ENCODE peak calls at places on chromosomes 7 and 10, in ten cellular contexts. One of them, this sample, is unnamed.

GRCh38 chr10:88117227-88117626 is 253.8 kb downstream of the PTEN start:
- DNase-seq in cardiac muscle cell: no peak
- DNase-seq in dorsolateral prefrontal cortex: no peak
- DNase-seq in fibroblast of pulmonary artery: no peak
- DNase-seq in AG10803: no peak
- DNase-seq in bronchial epithelial cell: no peak
- DNase-seq in endothelial cell: no peak
- DNase-seq in GM13977: no peak
- DNase-seq in Peyer's patch: no peak
- DNase-seq in CD4-positive, alpha-beta T cell: no peak
- DNase-seq in this sample: no peak

GRCh38 chr10:57694956-57695605 is 572.6 kb downstream of the IPMK start:
- DNase-seq in dorsolateral prefrontal cortex: no peak
- DNase-seq in bronchial epithelial cell: peak
- DNase-seq in CD4-positive, alpha-beta T cell: no peak
- DNase-seq in AG10803: peak
- DNase-seq in endothelial cell: no peak
- DNase-seq in Peyer's patch: no peak
- DNase-seq in cardiac muscle cell: no peak
- DNase-seq in fibroblast of pulmonary artery: no peak
- DNase-seq in GM13977: no peak
- DNase-seq in this sample: no peak

GRCh38 chr7:4144171-4144701 is 537.9 kb upstream of the FOXK1 start:
- DNase-seq in GM13977: no peak
- DNase-seq in endothelial cell: no peak
- DNase-seq in Peyer's patch: no peak
- DNase-seq in CD4-positive, alpha-beta T cell: no peak
- DNase-seq in bronchial epithelial cell: no peak
- DNase-seq in AG10803: no peak
- DNase-seq in cardiac muscle cell: no peak
- DNase-seq in fibroblast of pulmonary artery: no peak
- DNase-seq in dorsolateral prefrontal cortex: no peak
- DNase-seq in this sample: no peak

GRCh38 chr7:129947001-129947400 is 5.8 kb downstream of the UBE2H start:
- DNase-seq in dorsolateral prefrontal cortex: no peak
- DNase-seq in GM13977: no peak
- DNase-seq in fibroblast of pulmonary artery: no peak
- DNase-seq in bronchial epithelial cell: no peak
- DNase-seq in cardiac muscle cell: no peak
- DNase-seq in endothelial cell: no peak
- DNase-seq in AG10803: peak
- DNase-seq in Peyer's patch: no peak
- DNase-seq in CD4-positive, alpha-beta T cell: no peak
- DNase-seq in this sample: no peak

GRCh38 chr10:103613616-103614015 is 120.1 kb downstream of the NEURL1 start:
- DNase-seq in bronchial epithelial cell: no peak
- DNase-seq in cardiac muscle cell: no peak
- DNase-seq in endothelial cell: no peak
- DNase-seq in fibroblast of pulmonary artery: no peak
- DNase-seq in CD4-positive, alpha-beta T cell: no peak
- DNase-seq in dorsolateral prefrontal cortex: no peak
- DNase-seq in Peyer's patch: no peak
- DNase-seq in GM13977: no peak
- DNase-seq in AG10803: no peak
- DNase-seq in this sample: no peak

GRCh38 chr7:141097430-141097829 is 23.6 kb downstream of the TMEM178B start:
- DNase-seq in AG10803: no peak
- DNase-seq in cardiac muscle cell: no peak
- DNase-seq in CD4-positive, alpha-beta T cell: no peak
- DNase-seq in bronchial epithelial cell: no peak
- DNase-seq in dorsolateral prefrontal cortex: no peak
- DNase-seq in endothelial cell: peak
- DNase-seq in Peyer's patch: no peak
- DNase-seq in fibroblast of pulmonary artery: peak
- DNase-seq in GM13977: no peak
- DNase-seq in this sample: no peak

GRCh38 chr10:112675560-112676083 is 228.6 kb downstream of the VTI1A start:
- DNase-seq in CD4-positive, alpha-beta T cell: no peak
- DNase-seq in fibroblast of pulmonary artery: no peak
- DNase-seq in endothelial cell: no peak
- DNase-seq in AG10803: no peak
- DNase-seq in Peyer's patch: no peak
- DNase-seq in dorsolateral prefrontal cortex: no peak
- DNase-seq in bronchial epithelial cell: no peak
- DNase-seq in cardiac muscle cell: no peak
- DNase-seq in GM13977: no peak
- DNase-seq in this sample: no peak

GRCh38 chr7:20201380-20201779 is 15.8 kb downstream of the MACC1 start:
- DNase-seq in GM13977: peak
- DNase-seq in CD4-positive, alpha-beta T cell: no peak
- DNase-seq in AG10803: no peak
- DNase-seq in Peyer's patch: peak
- DNase-seq in bronchial epithelial cell: no peak
- DNase-seq in dorsolateral prefrontal cortex: no peak
- DNase-seq in endothelial cell: no peak
- DNase-seq in fibroblast of pulmonary artery: no peak
- DNase-seq in cardiac muscle cell: no peak
- DNase-seq in this sample: no peak

GRCh38 chr10:121167534-121168243 is 316.5 kb downstream of the WDR11 start:
- DNase-seq in Peyer's patch: no peak
- DNase-seq in endothelial cell: no peak
- DNase-seq in AG10803: no peak
- DNase-seq in GM13977: no peak
- DNase-seq in CD4-positive, alpha-beta T cell: no peak
- DNase-seq in dorsolateral prefrontal cortex: no peak
- DNase-seq in cardiac muscle cell: no peak
- DNase-seq in bronchial epithelial cell: peak
- DNase-seq in fibroblast of pulmonary artery: no peak
- DNase-seq in this sample: no peak

GRCh38 chr10:78390817-78391216 is 357.2 kb downstream of the RPS24 start:
- DNase-seq in CD4-positive, alpha-beta T cell: no peak
- DNase-seq in bronchial epithelial cell: no peak
- DNase-seq in cardiac muscle cell: no peak
- DNase-seq in AG10803: no peak
- DNase-seq in fibroblast of pulmonary artery: no peak
- DNase-seq in Peyer's patch: no peak
- DNase-seq in endothelial cell: no peak
- DNase-seq in dorsolateral prefrontal cortex: no peak
- DNase-seq in GM13977: no peak
- DNase-seq in this sample: no peak

GRCh38 chr10:70619271-70620019 is 16.9 kb upstream of the PRF1 start:
- DNase-seq in endothelial cell: no peak
- DNase-seq in CD4-positive, alpha-beta T cell: no peak
- DNase-seq in dorsolateral prefrontal cortex: no peak
- DNase-seq in cardiac muscle cell: peak
- DNase-seq in fibroblast of pulmonary artery: peak
- DNase-seq in Peyer's patch: no peak
- DNase-seq in bronchial epithelial cell: peak
- DNase-seq in GM13977: peak
- DNase-seq in AG10803: peak
- DNase-seq in this sample: no peak

GRCh38 chr10:128268015-128268722 is 141.9 kb upstream of the MKI67 start:
- DNase-seq in Peyer's patch: no peak
- DNase-seq in AG10803: no peak
- DNase-seq in CD4-positive, alpha-beta T cell: no peak
- DNase-seq in GM13977: peak
- DNase-seq in dorsolateral prefrontal cortex: no peak
- DNase-seq in endothelial cell: peak
- DNase-seq in bronchial epithelial cell: no peak
- DNase-seq in cardiac muscle cell: peak
- DNase-seq in fibroblast of pulmonary artery: peak
- DNase-seq in this sample: no peak

GRCh38 chr7:19522486-19522885 is 186.4 kb downstream of the POLR1F start:
- DNase-seq in bronchial epithelial cell: peak
- DNase-seq in cardiac muscle cell: peak
- DNase-seq in dorsolateral prefrontal cortex: no peak
- DNase-seq in CD4-positive, alpha-beta T cell: no peak
- DNase-seq in GM13977: no peak
- DNase-seq in AG10803: peak
- DNase-seq in Peyer's patch: no peak
- DNase-seq in fibroblast of pulmonary artery: peak
- DNase-seq in endothelial cell: no peak
- DNase-seq in this sample: no peak

GRCh38 chr10:3067045-3067858 is at the start of gene PFKP:
- DNase-seq in endothelial cell: peak
- DNase-seq in fibroblast of pulmonary artery: no peak
- DNase-seq in bronchial epithelial cell: no peak
- DNase-seq in dorsolateral prefrontal cortex: no peak
- DNase-seq in GM13977: peak
- DNase-seq in Peyer's patch: peak
- DNase-seq in CD4-positive, alpha-beta T cell: peak
- DNase-seq in AG10803: no peak
- DNase-seq in cardiac muscle cell: no peak
- DNase-seq in this sample: peak

GRCh38 chr7:117895271-117895670 is 22.0 kb upstream of the CTTNBP2 start:
- DNase-seq in GM13977: no peak
- DNase-seq in dorsolateral prefrontal cortex: no peak
- DNase-seq in AG10803: no peak
- DNase-seq in Peyer's patch: no peak
- DNase-seq in bronchial epithelial cell: no peak
- DNase-seq in endothelial cell: no peak
- DNase-seq in CD4-positive, alpha-beta T cell: no peak
- DNase-seq in fibroblast of pulmonary artery: no peak
- DNase-seq in cardiac muscle cell: no peak
- DNase-seq in this sample: no peak

GRCh38 chr10:130179640-130180039 is 43.4 kb downstream of the GLRX3 start:
- DNase-seq in endothelial cell: peak
- DNase-seq in fibroblast of pulmonary artery: peak
- DNase-seq in AG10803: peak
- DNase-seq in CD4-positive, alpha-beta T cell: peak
- DNase-seq in cardiac muscle cell: peak
- DNase-seq in bronchial epithelial cell: peak
- DNase-seq in GM13977: no peak
- DNase-seq in dorsolateral prefrontal cortex: no peak
- DNase-seq in Peyer's patch: no peak
- DNase-seq in this sample: no peak

GRCh38 chr10:89129850-89130396 is 77.2 kb downstream of the CH25H start:
- DNase-seq in Peyer's patch: no peak
- DNase-seq in CD4-positive, alpha-beta T cell: no peak
- DNase-seq in bronchial epithelial cell: peak
- DNase-seq in cardiac muscle cell: peak
- DNase-seq in dorsolateral prefrontal cortex: no peak
- DNase-seq in GM13977: no peak
- DNase-seq in AG10803: peak
- DNase-seq in fibroblast of pulmonary artery: no peak
- DNase-seq in endothelial cell: no peak
- DNase-seq in this sample: no peak

GRCh38 chr10:14773551-14774213 is 1.0 kb downstream of the FAM107B start:
- DNase-seq in Peyer's patch: no peak
- DNase-seq in GM13977: no peak
- DNase-seq in cardiac muscle cell: no peak
- DNase-seq in endothelial cell: no peak
- DNase-seq in dorsolateral prefrontal cortex: no peak
- DNase-seq in AG10803: no peak
- DNase-seq in fibroblast of pulmonary artery: no peak
- DNase-seq in CD4-positive, alpha-beta T cell: no peak
- DNase-seq in bronchial epithelial cell: no peak
- DNase-seq in this sample: no peak
- TF ChIP-seq CTCF in Peyer's patch: peak
- TF ChIP-seq CTCF in GM13977: no peak
- TF ChIP-seq CTCF in cardiac muscle cell: peak
- TF ChIP-seq CTCF in endothelial cell: peak
- TF ChIP-seq CTCF in dorsolateral prefrontal cortex: no peak
- TF ChIP-seq CTCF in AG10803: no peak
- TF ChIP-seq CTCF in fibroblast of pulmonary artery: no peak
- TF ChIP-seq CTCF in CD4-positive, alpha-beta T cell: no peak
- TF ChIP-seq CTCF in bronchial epithelial cell: no peak
- TF ChIP-seq CTCF in this sample: no peak

GRCh38 chr7:123641901-123642300 is 13.8 kb upstream of the LMOD2 start:
- DNase-seq in cardiac muscle cell: no peak
- DNase-seq in AG10803: no peak
- DNase-seq in CD4-positive, alpha-beta T cell: no peak
- DNase-seq in GM13977: no peak
- DNase-seq in bronchial epithelial cell: no peak
- DNase-seq in endothelial cell: no peak
- DNase-seq in dorsolateral prefrontal cortex: no peak
- DNase-seq in fibroblast of pulmonary artery: no peak
- DNase-seq in Peyer's patch: no peak
- DNase-seq in this sample: no peak
- TF ChIP-seq CTCF in cardiac muscle cell: no peak
- TF ChIP-seq CTCF in AG10803: no peak
- TF ChIP-seq CTCF in CD4-positive, alpha-beta T cell: no peak
- TF ChIP-seq CTCF in GM13977: no peak
- TF ChIP-seq CTCF in bronchial epithelial cell: no peak
- TF ChIP-seq CTCF in endothelial cell: no peak
- TF ChIP-seq CTCF in dorsolateral prefrontal cortex: no peak
- TF ChIP-seq CTCF in fibroblast of pulmonary artery: no peak
- TF ChIP-seq CTCF in Peyer's patch: no peak
- TF ChIP-seq CTCF in this sample: no peak

DNA sequence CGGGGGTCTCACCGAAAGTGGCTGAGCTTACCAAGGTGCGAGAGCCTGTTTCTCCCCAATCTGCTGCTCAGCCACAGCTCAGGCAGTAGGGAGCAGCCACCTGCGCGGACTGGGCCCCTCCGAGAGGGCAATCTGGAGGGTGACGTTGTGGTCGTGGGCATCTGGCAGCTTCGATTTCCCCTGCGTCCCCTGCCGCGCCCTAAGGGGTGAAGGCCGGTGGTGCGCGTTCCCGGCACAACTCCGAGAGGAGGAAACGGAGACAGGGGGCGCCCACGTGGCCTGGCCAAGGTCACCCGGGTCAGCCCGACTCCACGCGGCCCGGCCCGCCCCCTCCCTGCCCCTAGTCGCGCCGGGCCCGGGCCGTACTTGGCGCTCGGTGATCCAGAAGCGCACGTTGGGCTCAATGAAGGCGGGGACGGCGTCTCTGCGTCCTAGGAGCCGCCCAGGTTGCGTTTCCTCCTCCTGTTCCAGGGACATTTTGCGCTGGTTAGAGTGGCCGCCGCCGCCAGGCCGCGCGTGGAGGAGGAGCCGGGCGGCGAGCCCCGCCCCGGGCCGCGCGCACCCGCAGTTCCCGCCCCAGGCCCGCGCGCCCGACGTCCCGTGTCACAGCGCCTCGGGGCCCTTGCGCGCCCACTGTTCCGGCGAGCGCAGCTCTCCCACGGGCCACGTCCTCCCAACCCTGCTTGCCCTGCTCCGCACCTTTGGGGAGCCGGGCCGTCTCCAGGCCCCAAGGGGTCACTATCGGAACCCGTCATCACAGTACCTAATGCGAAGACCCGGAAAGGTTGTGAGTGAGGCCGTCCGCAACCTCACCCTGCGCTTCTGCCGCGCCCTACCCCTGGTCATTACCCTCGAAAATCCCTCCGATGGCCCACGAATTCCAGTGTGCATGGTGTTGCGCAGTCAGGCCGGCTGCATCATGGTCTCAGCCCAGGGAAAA is at the start of gene SFXN4:
- DNase-seq in Peyer's patch: peak
- DNase-seq in dorsolateral prefrontal cortex: peak
- DNase-seq in GM13977: peak
- DNase-seq in fibroblast of pulmonary artery: peak
- DNase-seq in CD4-positive, alpha-beta T cell: peak
- DNase-seq in bronchial epithelial cell: peak
- DNase-seq in AG10803: peak
- DNase-seq in cardiac muscle cell: peak
- DNase-seq in endothelial cell: peak
- DNase-seq in this sample: peak
- TF ChIP-seq CTCF in Peyer's patch: peak
- TF ChIP-seq CTCF in dorsolateral prefrontal cortex: no peak
- TF ChIP-seq CTCF in GM13977: no peak
- TF ChIP-seq CTCF in fibroblast of pulmonary artery: no peak
- TF ChIP-seq CTCF in CD4-positive, alpha-beta T cell: no peak
- TF ChIP-seq CTCF in bronchial epithelial cell: no peak
- TF ChIP-seq CTCF in AG10803: no peak
- TF ChIP-seq CTCF in cardiac muscle cell: peak
- TF ChIP-seq CTCF in endothelial cell: no peak
- TF ChIP-seq CTCF in this sample: no peak

GRCh38 chr10:9311702-9312499 is 1257.4 kb downstream of the GATA3 start:
- DNase-seq in GM13977: no peak
- DNase-seq in endothelial cell: no peak
- DNase-seq in bronchial epithelial cell: peak
- DNase-seq in dorsolateral prefrontal cortex: no peak
- DNase-seq in cardiac muscle cell: no peak
- DNase-seq in fibroblast of pulmonary artery: no peak
- DNase-seq in AG10803: no peak
- DNase-seq in CD4-positive, alpha-beta T cell: no peak
- DNase-seq in Peyer's patch: no peak
- DNase-seq in this sample: no peak
- TF ChIP-seq CTCF in GM13977: no peak
- TF ChIP-seq CTCF in endothelial cell: peak
- TF ChIP-seq CTCF in bronchial epithelial cell: peak
- TF ChIP-seq CTCF in dorsolateral prefrontal cortex: no peak
- TF ChIP-seq CTCF in cardiac muscle cell: peak
- TF ChIP-seq CTCF in fibroblast of pulmonary artery: peak
- TF ChIP-seq CTCF in AG10803: peak
- TF ChIP-seq CTCF in CD4-positive, alpha-beta T cell: no peak
- TF ChIP-seq CTCF in Peyer's patch: no peak
- TF ChIP-seq CTCF in this sample: no peak

This sample was measured in activated B cell treated with CpG ODN at 0.5 μM for 24 hours.